ENCODE peak calls at places on chromosomes 2 and 18, in four cellular contexts. N is tibial nerve, T is left cardiac atrium, Q is NAMALWA. E is an unnamed sample.

GRCh38 chr2:48530033-48530804 is at the start of gene STON1:
- DNase-seq in N (peak; percentile 53), T (peak; percentile 60), Q (no peak), E (peak; percentile 81)

GRCh38 chr2:46385786-46386577 is 88.8 kb downstream of the EPAS1 start:
- DNase-seq in N (no peak), T (no peak), Q (no peak), E (no peak)

GRCh38 chr2:96759548-96759947 is 1.2 kb upstream of the CNNM4 start:
- DNase-seq in N (no peak), T (no peak), Q (no peak), E (no peak)

GRCh38 chr2:226742346-226742745 is 57.3 kb downstream of the IRS1 start:
- DNase-seq in N (peak; percentile 56), T (peak; percentile 36), Q (no peak), E (no peak)

GRCh38 chr18:70705831-70706416 is 417.1 kb downstream of the SOCS6 start:
- DNase-seq in N (no peak), T (no peak), Q (no peak), E (no peak)

GRCh38 chr2:211457325-211457724 is 900.9 kb downstream of the CPS1 start:
- DNase-seq in N (no peak), T (no peak), Q (no peak), E (no peak)

GRCh38 chr2:218781691-218782528 is at the start of gene CYP27A1:
- DNase-seq in N (peak; percentile 50), T (peak; percentile 61), Q (no peak), E (peak; percentile 76)

GRCh38 chr2:188573453-188573852 is 281.8 kb downstream of the GULP1 start:
- DNase-seq in N (no peak), T (no peak), Q (no peak), E (peak; percentile 12)

GRCh38 chr18:24126155-24126947 is 12.5 kb upstream of the CABYR start:
- DNase-seq in N (no peak), T (no peak), Q (no peak), E (no peak)

GRCh38 chr2:98757904-98758421 is 27.0 kb upstream of the MGAT4A start:
- DNase-seq in N (peak; percentile 74), T (peak; percentile 78), Q (peak; percentile 85), E (peak; percentile 32)

GRCh38 chr2:195477248-195477995 is 179.6 kb upstream of the SLC39A10 start:
- DNase-seq in N (no peak), T (no peak), Q (no peak), E (no peak)

GRCh38 chr18:25299426-25299825 is 52.5 kb downstream of the ZNF521 start:
- DNase-seq in N (no peak), T (no peak), Q (no peak), E (no peak)

GRCh38 chr2:239727776-239728600 is 297.2 kb downstream of the NDUFA10 start:
- DNase-seq in N (no peak), T (peak; percentile 52), Q (no peak), E (peak; percentile 73)

GRCh38 chr18:21682276-21683051 is 22.1 kb downstream of the ABHD3 start:
- DNase-seq in N (peak; percentile 11), T (no peak), Q (peak; percentile 40), E (peak; percentile 90)